ENCODE peak calls at places on chromosomes 16 and 17, in five cellular contexts. One of them, this sample, is unnamed.

GRCh38 chr16:79261461-79261860 is 339.1 kb downstream of the MAF start:
- DNase-seq in astrocyte of the hippocampus: no peak
- DNase-seq in HS-27A: no peak
- DNase-seq in stimulated activated CD8-positive, alpha-beta memory T cell treated with anti-CD3 and anti-CD28 coated beads, Interleukin-2, amount 100 ng/mL, for 48 hours: no peak
- DNase-seq in Karpas-422: peak; percentile 69
- DNase-seq in this sample: no peak

GRCh38 chr17:5434984-5435383 is 4.0 kb downstream of the C1QBP start:
- DNase-seq in astrocyte of the hippocampus: no peak
- DNase-seq in HS-27A: no peak
- DNase-seq in stimulated activated CD8-positive, alpha-beta memory T cell treated with anti-CD3 and anti-CD28 coated beads, Interleukin-2, amount 100 ng/mL, for 48 hours: no peak
- DNase-seq in Karpas-422: no peak
- DNase-seq in this sample: no peak

GRCh38 chr16:70772493-70772892 is 28.5 kb downstream of the VAC14 start:
- DNase-seq in astrocyte of the hippocampus: no peak
- DNase-seq in HS-27A: no peak
- DNase-seq in stimulated activated CD8-positive, alpha-beta memory T cell treated with anti-CD3 and anti-CD28 coated beads, Interleukin-2, amount 100 ng/mL, for 48 hours: no peak
- DNase-seq in Karpas-422: no peak
- DNase-seq in this sample: no peak

GRCh38 chr16:6481894-6482293 is 850.8 kb upstream of the RBFOX1 start:
- DNase-seq in astrocyte of the hippocampus: no peak
- DNase-seq in HS-27A: no peak
- DNase-seq in stimulated activated CD8-positive, alpha-beta memory T cell treated with anti-CD3 and anti-CD28 coated beads, Interleukin-2, amount 100 ng/mL, for 48 hours: no peak
- DNase-seq in Karpas-422: no peak
- DNase-seq in this sample: no peak

GRCh38 chr16:3780570-3780969 is 63.2 kb upstream of the TRAP1 start:
- DNase-seq in astrocyte of the hippocampus: peak; percentile 19
- DNase-seq in HS-27A: no peak
- DNase-seq in stimulated activated CD8-positive, alpha-beta memory T cell treated with anti-CD3 and anti-CD28 coated beads, Interleukin-2, amount 100 ng/mL, for 48 hours: no peak
- DNase-seq in Karpas-422: no peak
- DNase-seq in this sample: no peak

GRCh38 chr17:76946772-76947135 is 78.5 kb downstream of the MGAT5B start:
- DNase-seq in astrocyte of the hippocampus: no peak
- DNase-seq in HS-27A: no peak
- DNase-seq in stimulated activated CD8-positive, alpha-beta memory T cell treated with anti-CD3 and anti-CD28 coated beads, Interleukin-2, amount 100 ng/mL, for 48 hours: no peak
- DNase-seq in Karpas-422: no peak
- DNase-seq in this sample: no peak

GRCh38 chr16:49130397-49130796 is 151.2 kb downstream of the CBLN1 start:
- DNase-seq in astrocyte of the hippocampus: no peak
- DNase-seq in HS-27A: no peak
- DNase-seq in stimulated activated CD8-positive, alpha-beta memory T cell treated with anti-CD3 and anti-CD28 coated beads, Interleukin-2, amount 100 ng/mL, for 48 hours: no peak
- DNase-seq in Karpas-422: no peak
- DNase-seq in this sample: no peak

GRCh38 chr17:73907601-73907910 is 263.3 kb upstream of the SDK2 start:
- DNase-seq in astrocyte of the hippocampus: no peak
- DNase-seq in HS-27A: no peak
- DNase-seq in stimulated activated CD8-positive, alpha-beta memory T cell treated with anti-CD3 and anti-CD28 coated beads, Interleukin-2, amount 100 ng/mL, for 48 hours: no peak
- DNase-seq in Karpas-422: no peak
- DNase-seq in this sample: no peak

GRCh38 chr16:88558457-88559442 is 11.5 kb upstream of the ZC3H18 start:
- DNase-seq in astrocyte of the hippocampus: peak; percentile 65
- DNase-seq in HS-27A: no peak
- DNase-seq in stimulated activated CD8-positive, alpha-beta memory T cell treated with anti-CD3 and anti-CD28 coated beads, Interleukin-2, amount 100 ng/mL, for 48 hours: no peak
- DNase-seq in Karpas-422: peak; percentile 53
- DNase-seq in this sample: no peak

GRCh38 chr17:56891751-56892150 is 22.1 kb downstream of the TRIM25 start:
- DNase-seq in astrocyte of the hippocampus: no peak
- DNase-seq in HS-27A: no peak
- DNase-seq in stimulated activated CD8-positive, alpha-beta memory T cell treated with anti-CD3 and anti-CD28 coated beads, Interleukin-2, amount 100 ng/mL, for 48 hours: peak; percentile 51
- DNase-seq in Karpas-422: peak; percentile 67
- DNase-seq in this sample: no peak

GRCh38 chr16:76784530-76784929 is 406.5 kb upstream of the MON1B start:
- DNase-seq in astrocyte of the hippocampus: no peak
- DNase-seq in HS-27A: no peak
- DNase-seq in stimulated activated CD8-positive, alpha-beta memory T cell treated with anti-CD3 and anti-CD28 coated beads, Interleukin-2, amount 100 ng/mL, for 48 hours: no peak
- DNase-seq in Karpas-422: no peak
- DNase-seq in this sample: no peak

GRCh38 chr17:21282231-21282630 is 2.3 kb upstream of the MAP2K3 start:
- DNase-seq in astrocyte of the hippocampus: peak; percentile 96
- DNase-seq in HS-27A: peak; percentile 99
- DNase-seq in stimulated activated CD8-positive, alpha-beta memory T cell treated with anti-CD3 and anti-CD28 coated beads, Interleukin-2, amount 100 ng/mL, for 48 hours: no peak
- DNase-seq in Karpas-422: no peak
- DNase-seq in this sample: no peak

GRCh38 chr16:19743816-19744159 is 25.7 kb downstream of the IQCK start:
- DNase-seq in astrocyte of the hippocampus: no peak
- DNase-seq in HS-27A: no peak
- DNase-seq in stimulated activated CD8-positive, alpha-beta memory T cell treated with anti-CD3 and anti-CD28 coated beads, Interleukin-2, amount 100 ng/mL, for 48 hours: no peak
- DNase-seq in Karpas-422: no peak
- DNase-seq in this sample: no peak

GRCh38 chr16:58148099-58148498 is 18.9 kb upstream of the CFAP20 start:
- DNase-seq in astrocyte of the hippocampus: no peak
- DNase-seq in HS-27A: no peak
- DNase-seq in stimulated activated CD8-positive, alpha-beta memory T cell treated with anti-CD3 and anti-CD28 coated beads, Interleukin-2, amount 100 ng/mL, for 48 hours: no peak
- DNase-seq in Karpas-422: no peak
- DNase-seq in this sample: no peak

GRCh38 chr16:79009911-79010310 is 590.6 kb downstream of the MAF start:
- DNase-seq in astrocyte of the hippocampus: no peak
- DNase-seq in HS-27A: no peak
- DNase-seq in stimulated activated CD8-positive, alpha-beta memory T cell treated with anti-CD3 and anti-CD28 coated beads, Interleukin-2, amount 100 ng/mL, for 48 hours: no peak
- DNase-seq in Karpas-422: no peak
- DNase-seq in this sample: no peak

GRCh38 chr17:65027305-65027704 is 29.2 kb downstream of the GNA13 start:
- DNase-seq in astrocyte of the hippocampus: peak; percentile 57
- DNase-seq in HS-27A: peak; percentile 3
- DNase-seq in stimulated activated CD8-positive, alpha-beta memory T cell treated with anti-CD3 and anti-CD28 coated beads, Interleukin-2, amount 100 ng/mL, for 48 hours: no peak
- DNase-seq in Karpas-422: peak; percentile 72
- DNase-seq in this sample: peak; percentile 31

GRCh38 chr16:57147381-57148191 is 38.3 kb downstream of the PSME3IP1 start:
- DNase-seq in astrocyte of the hippocampus: no peak
- DNase-seq in HS-27A: no peak
- DNase-seq in stimulated activated CD8-positive, alpha-beta memory T cell treated with anti-CD3 and anti-CD28 coated beads, Interleukin-2, amount 100 ng/mL, for 48 hours: no peak
- DNase-seq in Karpas-422: no peak
- DNase-seq in this sample: no peak

GRCh38 chr16:84184775-84185174 is 2.1 kb downstream of the TAF1C start:
- DNase-seq in astrocyte of the hippocampus: no peak
- DNase-seq in HS-27A: no peak
- DNase-seq in stimulated activated CD8-positive, alpha-beta memory T cell treated with anti-CD3 and anti-CD28 coated beads, Interleukin-2, amount 100 ng/mL, for 48 hours: no peak
- DNase-seq in Karpas-422: no peak
- DNase-seq in this sample: no peak

GRCh38 chr16:88357306-88358032 is 25.3 kb upstream of the ZNF469 start:
- DNase-seq in astrocyte of the hippocampus: peak; percentile 30
- DNase-seq in HS-27A: no peak
- DNase-seq in stimulated activated CD8-positive, alpha-beta memory T cell treated with anti-CD3 and anti-CD28 coated beads, Interleukin-2, amount 100 ng/mL, for 48 hours: no peak
- DNase-seq in Karpas-422: no peak
- DNase-seq in this sample: no peak

GRCh38 chr17:61396586-61397085 is 3.0 kb upstream of the TBX2 start:
- DNase-seq in astrocyte of the hippocampus: no peak
- DNase-seq in HS-27A: no peak
- DNase-seq in stimulated activated CD8-positive, alpha-beta memory T cell treated with anti-CD3 and anti-CD28 coated beads, Interleukin-2, amount 100 ng/mL, for 48 hours: no peak
- DNase-seq in Karpas-422: no peak
- DNase-seq in this sample: no peak

GRCh38 chr16:48180868-48181480 is 25.2 kb upstream of the ABCC12 start:
- DNase-seq in astrocyte of the hippocampus: no peak
- DNase-seq in HS-27A: no peak
- DNase-seq in stimulated activated CD8-positive, alpha-beta memory T cell treated with anti-CD3 and anti-CD28 coated beads, Interleukin-2, amount 100 ng/mL, for 48 hours: no peak
- DNase-seq in Karpas-422: no peak
- DNase-seq in this sample: no peak

GRCh38 chr17:50779747-50780363 is 12.5 kb upstream of the ANKRD40CL start:
- DNase-seq in astrocyte of the hippocampus: no peak
- DNase-seq in HS-27A: no peak
- DNase-seq in stimulated activated CD8-positive, alpha-beta memory T cell treated with anti-CD3 and anti-CD28 coated beads, Interleukin-2, amount 100 ng/mL, for 48 hours: peak; percentile 22
- DNase-seq in Karpas-422: peak; percentile 20
- DNase-seq in this sample: no peak

GRCh38 chr16:8370374-8371015 is 219.8 kb downstream of the TMEM114 start:
- DNase-seq in astrocyte of the hippocampus: peak; percentile 58
- DNase-seq in HS-27A: no peak
- DNase-seq in stimulated activated CD8-positive, alpha-beta memory T cell treated with anti-CD3 and anti-CD28 coated beads, Interleukin-2, amount 100 ng/mL, for 48 hours: no peak
- DNase-seq in Karpas-422: no peak
- DNase-seq in this sample: no peak

GRCh38 chr16:50553731-50554360 is 5.7 kb downstream of the NKD1 start:
- DNase-seq in astrocyte of the hippocampus: no peak
- DNase-seq in HS-27A: no peak
- DNase-seq in stimulated activated CD8-positive, alpha-beta memory T cell treated with anti-CD3 and anti-CD28 coated beads, Interleukin-2, amount 100 ng/mL, for 48 hours: no peak
- DNase-seq in Karpas-422: no peak
- DNase-seq in this sample: no peak

GRCh38 chr17:59375858-59376257 is 44.4 kb downstream of the YPEL2 start:
- DNase-seq in astrocyte of the hippocampus: no peak
- DNase-seq in HS-27A: no peak
- DNase-seq in stimulated activated CD8-positive, alpha-beta memory T cell treated with anti-CD3 and anti-CD28 coated beads, Interleukin-2, amount 100 ng/mL, for 48 hours: no peak
- DNase-seq in Karpas-422: no peak
- DNase-seq in this sample: no peak

GRCh38 chr17:81044764-81045589 is 10.0 kb downstream of the BAIAP2 start:
- DNase-seq in astrocyte of the hippocampus: peak; percentile 90
- DNase-seq in HS-27A: no peak
- DNase-seq in stimulated activated CD8-positive, alpha-beta memory T cell treated with anti-CD3 and anti-CD28 coated beads, Interleukin-2, amount 100 ng/mL, for 48 hours: no peak
- DNase-seq in Karpas-422: no peak
- DNase-seq in this sample: no peak

GRCh38 chr17:80095038-80095843 is 6.1 kb upstream of the GAA start:
- DNase-seq in astrocyte of the hippocampus: no peak
- DNase-seq in HS-27A: no peak
- DNase-seq in stimulated activated CD8-positive, alpha-beta memory T cell treated with anti-CD3 and anti-CD28 coated beads, Interleukin-2, amount 100 ng/mL, for 48 hours: no peak
- DNase-seq in Karpas-422: no peak
- DNase-seq in this sample: no peak

GRCh38 chr17:55743103-55743679 is 7.7 kb upstream of the PCTP start:
- DNase-seq in astrocyte of the hippocampus: no peak
- DNase-seq in HS-27A: no peak
- DNase-seq in stimulated activated CD8-positive, alpha-beta memory T cell treated with anti-CD3 and anti-CD28 coated beads, Interleukin-2, amount 100 ng/mL, for 48 hours: no peak
- DNase-seq in Karpas-422: no peak
- DNase-seq in this sample: no peak

GRCh38 chr16:57600048-57600835 is 28.2 kb upstream of the ADGRG1 start:
- DNase-seq in astrocyte of the hippocampus: peak; percentile 71
- DNase-seq in HS-27A: no peak
- DNase-seq in stimulated activated CD8-positive, alpha-beta memory T cell treated with anti-CD3 and anti-CD28 coated beads, Interleukin-2, amount 100 ng/mL, for 48 hours: no peak
- DNase-seq in Karpas-422: peak; percentile 66
- DNase-seq in this sample: no peak

GRCh38 chr16:48041861-48042435 is 113.8 kb downstream of the ABCC12 start:
- DNase-seq in astrocyte of the hippocampus: peak; percentile 12
- DNase-seq in HS-27A: no peak
- DNase-seq in stimulated activated CD8-positive, alpha-beta memory T cell treated with anti-CD3 and anti-CD28 coated beads, Interleukin-2, amount 100 ng/mL, for 48 hours: no peak
- DNase-seq in Karpas-422: peak; percentile 87
- DNase-seq in this sample: no peak

GRCh38 chr17:27624555-27624954 is 6.4 kb upstream of the LGALS9 start:
- DNase-seq in astrocyte of the hippocampus: no peak
- DNase-seq in HS-27A: no peak
- DNase-seq in stimulated activated CD8-positive, alpha-beta memory T cell treated with anti-CD3 and anti-CD28 coated beads, Interleukin-2, amount 100 ng/mL, for 48 hours: no peak
- DNase-seq in Karpas-422: no peak
- DNase-seq in this sample: no peak

GRCh38 chr16:8878523-8878911 is 3.6 kb upstream of the LITAFD start:
- DNase-seq in astrocyte of the hippocampus: no peak
- DNase-seq in HS-27A: no peak
- DNase-seq in stimulated activated CD8-positive, alpha-beta memory T cell treated with anti-CD3 and anti-CD28 coated beads, Interleukin-2, amount 100 ng/mL, for 48 hours: no peak
- DNase-seq in Karpas-422: no peak
- DNase-seq in this sample: no peak

GRCh38 chr16:24419709-24420108 is 119.7 kb upstream of the RBBP6 start:
- DNase-seq in astrocyte of the hippocampus: no peak
- DNase-seq in HS-27A: no peak
- DNase-seq in stimulated activated CD8-positive, alpha-beta memory T cell treated with anti-CD3 and anti-CD28 coated beads, Interleukin-2, amount 100 ng/mL, for 48 hours: no peak
- DNase-seq in Karpas-422: peak; percentile 47
- DNase-seq in this sample: no peak

GRCh38 chr16:4159726-4160125 is 43.5 kb upstream of the ADCY9 start:
- DNase-seq in astrocyte of the hippocampus: no peak
- DNase-seq in HS-27A: no peak
- DNase-seq in stimulated activated CD8-positive, alpha-beta memory T cell treated with anti-CD3 and anti-CD28 coated beads, Interleukin-2, amount 100 ng/mL, for 48 hours: no peak
- DNase-seq in Karpas-422: no peak
- DNase-seq in this sample: no peak

GRCh38 chr16:483351-484075 is 44.0 kb upstream of the CAPN15 start:
- DNase-seq in astrocyte of the hippocampus: peak; percentile 32
- DNase-seq in HS-27A: no peak
- DNase-seq in stimulated activated CD8-positive, alpha-beta memory T cell treated with anti-CD3 and anti-CD28 coated beads, Interleukin-2, amount 100 ng/mL, for 48 hours: no peak
- DNase-seq in Karpas-422: peak; percentile 41
- DNase-seq in this sample: no peak